ENCODE peak calls at places on chromosome 18, in nine cellular contexts. One of them, this sample, is unnamed.

GRCh38 chr18:54086046-54086802 is 138.2 kb downstream of the MBD2 start:
- DNase-seq in HT1080: peak; percentile 1
- DNase-seq in mucosa of descending colon: peak; percentile 6
- DNase-seq in transverse colon: no peak
- DNase-seq in HFFc6: no peak
- DNase-seq in OCI-LY7: no peak
- DNase-seq in NCI-H1105 treated with DMSO at 0.1 percent for 48 hours: no peak
- DNase-seq in kidney tubule cell: no peak
- DNase-seq in B cell: no peak
- DNase-seq in this sample: no peak

GRCh38 chr18:48983793-48984437 is 33.1 kb upstream of the SMAD7 start:
- DNase-seq in HT1080: no peak
- DNase-seq in mucosa of descending colon: peak; percentile 50
- DNase-seq in transverse colon: no peak
- DNase-seq in HFFc6: no peak
- DNase-seq in OCI-LY7: peak; percentile 61
- DNase-seq in NCI-H1105 treated with DMSO at 0.1 percent for 48 hours: peak; percentile 24
- DNase-seq in kidney tubule cell: peak; percentile 73
- DNase-seq in B cell: no peak
- DNase-seq in this sample: peak; percentile 43

GRCh38 chr18:8499810-8500663 is 109.2 kb upstream of the RAB12 start:
- DNase-seq in HT1080: no peak
- DNase-seq in mucosa of descending colon: no peak
- DNase-seq in transverse colon: no peak
- DNase-seq in HFFc6: no peak
- DNase-seq in OCI-LY7: no peak
- DNase-seq in NCI-H1105 treated with DMSO at 0.1 percent for 48 hours: no peak
- DNase-seq in kidney tubule cell: peak; percentile 5
- DNase-seq in B cell: no peak
- DNase-seq in this sample: no peak

GRCh38 chr18:56315363-56315762 is 323.0 kb downstream of the TXNL1 start:
- DNase-seq in HT1080: peak; percentile 17
- DNase-seq in mucosa of descending colon: no peak
- DNase-seq in transverse colon: no peak
- DNase-seq in HFFc6: peak; percentile 50
- DNase-seq in OCI-LY7: no peak
- DNase-seq in NCI-H1105 treated with DMSO at 0.1 percent for 48 hours: no peak
- DNase-seq in kidney tubule cell: peak; percentile 48
- DNase-seq in B cell: no peak
- DNase-seq in this sample: no peak

GRCh38 chr18:32934201-32934600 is 161.4 kb upstream of the KLHL14 start:
- DNase-seq in HT1080: no peak
- DNase-seq in mucosa of descending colon: no peak
- DNase-seq in transverse colon: no peak
- DNase-seq in HFFc6: no peak
- DNase-seq in OCI-LY7: no peak
- DNase-seq in NCI-H1105 treated with DMSO at 0.1 percent for 48 hours: no peak
- DNase-seq in kidney tubule cell: no peak
- DNase-seq in B cell: no peak
- DNase-seq in this sample: no peak

GRCh38 chr18:28175930-28176673 is 828 bp downstream of the CDH2 start:
- DNase-seq in HT1080: peak; percentile 44
- DNase-seq in mucosa of descending colon: no peak
- DNase-seq in transverse colon: no peak
- DNase-seq in HFFc6: peak; percentile 27
- DNase-seq in OCI-LY7: no peak
- DNase-seq in NCI-H1105 treated with DMSO at 0.1 percent for 48 hours: peak; percentile 65
- DNase-seq in kidney tubule cell: peak; percentile 43
- DNase-seq in B cell: peak; percentile 23
- DNase-seq in this sample: peak; percentile 20

GRCh38 chr18:69951182-69951581 is 3.5 kb upstream of the CD226 start:
- DNase-seq in HT1080: no peak
- DNase-seq in mucosa of descending colon: no peak
- DNase-seq in transverse colon: no peak
- DNase-seq in HFFc6: peak; percentile 54
- DNase-seq in OCI-LY7: no peak
- DNase-seq in NCI-H1105 treated with DMSO at 0.1 percent for 48 hours: no peak
- DNase-seq in kidney tubule cell: peak; percentile 58
- DNase-seq in B cell: no peak
- DNase-seq in this sample: no peak

GRCh38 chr18:52237551-52237950 is 102.4 kb upstream of the DCC start:
- DNase-seq in HT1080: peak; percentile 95
- DNase-seq in mucosa of descending colon: no peak
- DNase-seq in transverse colon: no peak
- DNase-seq in HFFc6: no peak
- DNase-seq in OCI-LY7: no peak
- DNase-seq in NCI-H1105 treated with DMSO at 0.1 percent for 48 hours: no peak
- DNase-seq in kidney tubule cell: peak; percentile 91
- DNase-seq in B cell: no peak
- DNase-seq in this sample: no peak

GRCh38 chr18:13222371-13223281 is 4.1 kb downstream of the LDLRAD4 start:
- DNase-seq in HT1080: no peak
- DNase-seq in mucosa of descending colon: peak; percentile 88
- DNase-seq in transverse colon: peak; percentile 80
- DNase-seq in HFFc6: no peak
- DNase-seq in OCI-LY7: no peak
- DNase-seq in NCI-H1105 treated with DMSO at 0.1 percent for 48 hours: peak; percentile 99
- DNase-seq in kidney tubule cell: no peak
- DNase-seq in B cell: no peak
- DNase-seq in this sample: peak; percentile 56

GRCh38 chr18:12703714-12704113 is 872 bp downstream of the PSMG2 start:
- DNase-seq in HT1080: peak; percentile 17
- DNase-seq in mucosa of descending colon: no peak
- DNase-seq in transverse colon: no peak
- DNase-seq in HFFc6: peak; percentile 35
- DNase-seq in OCI-LY7: peak; percentile 54
- DNase-seq in NCI-H1105 treated with DMSO at 0.1 percent for 48 hours: peak; percentile 35
- DNase-seq in kidney tubule cell: peak; percentile 38
- DNase-seq in B cell: no peak
- DNase-seq in this sample: no peak

GRCh38 chr18:8685141-8685913 is 20.0 kb upstream of the MTCL1 start:
- DNase-seq in HT1080: no peak
- DNase-seq in mucosa of descending colon: no peak
- DNase-seq in transverse colon: no peak
- DNase-seq in HFFc6: no peak
- DNase-seq in OCI-LY7: no peak
- DNase-seq in NCI-H1105 treated with DMSO at 0.1 percent for 48 hours: peak; percentile 45
- DNase-seq in kidney tubule cell: peak; percentile 27
- DNase-seq in B cell: no peak
- DNase-seq in this sample: peak; percentile 35

GRCh38 chr18:23572012-23572411 is 14.3 kb downstream of the NPC1 start:
- DNase-seq in HT1080: no peak
- DNase-seq in mucosa of descending colon: no peak
- DNase-seq in transverse colon: no peak
- DNase-seq in HFFc6: no peak
- DNase-seq in OCI-LY7: no peak
- DNase-seq in NCI-H1105 treated with DMSO at 0.1 percent for 48 hours: no peak
- DNase-seq in kidney tubule cell: no peak
- DNase-seq in B cell: no peak
- DNase-seq in this sample: no peak

GRCh38 chr18:53843113-53843512 is 381.4 kb downstream of the MBD2 start:
- DNase-seq in HT1080: peak; percentile 20
- DNase-seq in mucosa of descending colon: no peak
- DNase-seq in transverse colon: no peak
- DNase-seq in HFFc6: no peak
- DNase-seq in OCI-LY7: no peak
- DNase-seq in NCI-H1105 treated with DMSO at 0.1 percent for 48 hours: no peak
- DNase-seq in kidney tubule cell: no peak
- DNase-seq in B cell: no peak
- DNase-seq in this sample: no peak

GRCh38 chr18:11366410-11366809 is 217.0 kb upstream of the PIEZO2 start:
- DNase-seq in HT1080: peak; percentile 45
- DNase-seq in mucosa of descending colon: no peak
- DNase-seq in transverse colon: no peak
- DNase-seq in HFFc6: no peak
- DNase-seq in OCI-LY7: no peak
- DNase-seq in NCI-H1105 treated with DMSO at 0.1 percent for 48 hours: no peak
- DNase-seq in kidney tubule cell: no peak
- DNase-seq in B cell: no peak
- DNase-seq in this sample: no peak

GRCh38 chr18:34771958-34772357 is 61.9 kb downstream of the DTNA start:
- DNase-seq in HT1080: no peak
- DNase-seq in mucosa of descending colon: no peak
- DNase-seq in transverse colon: no peak
- DNase-seq in HFFc6: no peak
- DNase-seq in OCI-LY7: no peak
- DNase-seq in NCI-H1105 treated with DMSO at 0.1 percent for 48 hours: no peak
- DNase-seq in kidney tubule cell: no peak
- DNase-seq in B cell: no peak
- DNase-seq in this sample: no peak

GRCh38 chr18:60163622-60164021 is 209.0 kb downstream of the MC4R start:
- DNase-seq in HT1080: no peak
- DNase-seq in mucosa of descending colon: no peak
- DNase-seq in transverse colon: no peak
- DNase-seq in HFFc6: no peak
- DNase-seq in OCI-LY7: no peak
- DNase-seq in NCI-H1105 treated with DMSO at 0.1 percent for 48 hours: no peak
- DNase-seq in kidney tubule cell: peak; percentile 35
- DNase-seq in B cell: no peak
- DNase-seq in this sample: no peak

GRCh38 chr18:40904295-40904694 is 1050.7 kb upstream of the PIK3C3 start:
- DNase-seq in HT1080: no peak
- DNase-seq in mucosa of descending colon: no peak
- DNase-seq in transverse colon: no peak
- DNase-seq in HFFc6: no peak
- DNase-seq in OCI-LY7: no peak
- DNase-seq in NCI-H1105 treated with DMSO at 0.1 percent for 48 hours: no peak
- DNase-seq in kidney tubule cell: no peak
- DNase-seq in B cell: no peak
- DNase-seq in this sample: no peak

GRCh38 chr18:44229693-44230108 is 451.0 kb upstream of the SETBP1 start:
- DNase-seq in HT1080: peak; percentile 49
- DNase-seq in mucosa of descending colon: peak; percentile 32
- DNase-seq in transverse colon: peak; percentile 44
- DNase-seq in HFFc6: no peak
- DNase-seq in OCI-LY7: no peak
- DNase-seq in NCI-H1105 treated with DMSO at 0.1 percent for 48 hours: peak; percentile 33
- DNase-seq in kidney tubule cell: peak; percentile 60
- DNase-seq in B cell: no peak
- DNase-seq in this sample: no peak

GRCh38 chr18:76494541-76495403 is at the start of gene ZNF516:
- DNase-seq in HT1080: no peak
- DNase-seq in mucosa of descending colon: peak; percentile 57
- DNase-seq in transverse colon: no peak
- DNase-seq in HFFc6: no peak
- DNase-seq in OCI-LY7: peak; percentile 70
- DNase-seq in NCI-H1105 treated with DMSO at 0.1 percent for 48 hours: peak; percentile 24
- DNase-seq in kidney tubule cell: peak; percentile 45
- DNase-seq in B cell: peak; percentile 72
- DNase-seq in this sample: no peak

GRCh38 chr18:65091737-65092329 is 659.0 kb upstream of the CDH7 start:
- DNase-seq in HT1080: peak; percentile 4
- DNase-seq in mucosa of descending colon: peak; percentile 30
- DNase-seq in transverse colon: no peak
- DNase-seq in HFFc6: no peak
- DNase-seq in OCI-LY7: peak; percentile 28
- DNase-seq in NCI-H1105 treated with DMSO at 0.1 percent for 48 hours: peak; percentile 40
- DNase-seq in kidney tubule cell: peak; percentile 34
- DNase-seq in B cell: no peak
- DNase-seq in this sample: peak; percentile 7

GRCh38 chr18:28176933-28177827 is at the start of gene CDH2:
- DNase-seq in HT1080: peak; percentile 81
- DNase-seq in mucosa of descending colon: no peak
- DNase-seq in transverse colon: no peak
- DNase-seq in HFFc6: peak; percentile 82
- DNase-seq in OCI-LY7: no peak
- DNase-seq in NCI-H1105 treated with DMSO at 0.1 percent for 48 hours: peak; percentile 89
- DNase-seq in kidney tubule cell: peak; percentile 94
- DNase-seq in B cell: peak; percentile 48
- DNase-seq in this sample: peak; percentile 82

GRCh38 chr18:79540161-79540913 is 139.3 kb upstream of the CTDP1 start:
- DNase-seq in HT1080: no peak
- DNase-seq in mucosa of descending colon: no peak
- DNase-seq in transverse colon: no peak
- DNase-seq in HFFc6: no peak
- DNase-seq in OCI-LY7: no peak
- DNase-seq in NCI-H1105 treated with DMSO at 0.1 percent for 48 hours: no peak
- DNase-seq in kidney tubule cell: no peak
- DNase-seq in B cell: no peak
- DNase-seq in this sample: no peak

GRCh38 chr18:79887181-79888000 is 64.1 kb downstream of the SLC66A2 start:
- DNase-seq in HT1080: no peak
- DNase-seq in mucosa of descending colon: no peak
- DNase-seq in transverse colon: no peak
- DNase-seq in HFFc6: no peak
- DNase-seq in OCI-LY7: no peak
- DNase-seq in NCI-H1105 treated with DMSO at 0.1 percent for 48 hours: no peak
- DNase-seq in kidney tubule cell: no peak
- DNase-seq in B cell: no peak
- DNase-seq in this sample: no peak

GRCh38 chr18:64519191-64519590 is 370.3 kb upstream of the LINC00305 start:
- DNase-seq in HT1080: no peak
- DNase-seq in mucosa of descending colon: no peak
- DNase-seq in transverse colon: no peak
- DNase-seq in HFFc6: no peak
- DNase-seq in OCI-LY7: no peak
- DNase-seq in NCI-H1105 treated with DMSO at 0.1 percent for 48 hours: no peak
- DNase-seq in kidney tubule cell: no peak
- DNase-seq in B cell: no peak
- DNase-seq in this sample: no peak

GRCh38 chr18:62663731-62664336 is 51.5 kb upstream of the PHLPP1 start:
- DNase-seq in HT1080: peak; percentile 50
- DNase-seq in mucosa of descending colon: no peak
- DNase-seq in transverse colon: no peak
- DNase-seq in HFFc6: peak; percentile 70
- DNase-seq in OCI-LY7: no peak
- DNase-seq in NCI-H1105 treated with DMSO at 0.1 percent for 48 hours: no peak
- DNase-seq in kidney tubule cell: peak; percentile 25
- DNase-seq in B cell: no peak
- DNase-seq in this sample: no peak

GRCh38 chr18:31034541-31034940 is 8.0 kb downstream of the DSC3 start:
- DNase-seq in HT1080: no peak
- DNase-seq in mucosa of descending colon: no peak
- DNase-seq in transverse colon: no peak
- DNase-seq in HFFc6: no peak
- DNase-seq in OCI-LY7: no peak
- DNase-seq in NCI-H1105 treated with DMSO at 0.1 percent for 48 hours: no peak
- DNase-seq in kidney tubule cell: no peak
- DNase-seq in B cell: no peak
- DNase-seq in this sample: no peak

GRCh38 chr18:66168834-66169233 is 418.0 kb downstream of the CDH7 start:
- DNase-seq in HT1080: no peak
- DNase-seq in mucosa of descending colon: no peak
- DNase-seq in transverse colon: no peak
- DNase-seq in HFFc6: no peak
- DNase-seq in OCI-LY7: no peak
- DNase-seq in NCI-H1105 treated with DMSO at 0.1 percent for 48 hours: no peak
- DNase-seq in kidney tubule cell: no peak
- DNase-seq in B cell: no peak
- DNase-seq in this sample: no peak

GRCh38 chr18:45793295-45793965 is 32.0 kb upstream of the SIGLEC15 start:
- DNase-seq in HT1080: peak; percentile 97
- DNase-seq in mucosa of descending colon: no peak
- DNase-seq in transverse colon: no peak
- DNase-seq in HFFc6: peak; percentile 95
- DNase-seq in OCI-LY7: no peak
- DNase-seq in NCI-H1105 treated with DMSO at 0.1 percent for 48 hours: no peak
- DNase-seq in kidney tubule cell: peak; percentile 93
- DNase-seq in B cell: no peak
- DNase-seq in this sample: no peak

GRCh38 chr18:13611058-13611615 is 115.2 kb downstream of the FAM210A start:
- DNase-seq in HT1080: no peak
- DNase-seq in mucosa of descending colon: peak; percentile 21
- DNase-seq in transverse colon: peak; percentile 45
- DNase-seq in HFFc6: peak; percentile 55
- DNase-seq in OCI-LY7: peak; percentile 59
- DNase-seq in NCI-H1105 treated with DMSO at 0.1 percent for 48 hours: no peak
- DNase-seq in kidney tubule cell: peak; percentile 30
- DNase-seq in B cell: peak; percentile 70
- DNase-seq in this sample: no peak

GRCh38 chr18:53799134-53799533 is 425.3 kb downstream of the MBD2 start:
- DNase-seq in HT1080: peak; percentile 68
- DNase-seq in mucosa of descending colon: no peak
- DNase-seq in transverse colon: no peak
- DNase-seq in HFFc6: no peak
- DNase-seq in OCI-LY7: no peak
- DNase-seq in NCI-H1105 treated with DMSO at 0.1 percent for 48 hours: no peak
- DNase-seq in kidney tubule cell: peak; percentile 47
- DNase-seq in B cell: no peak
- DNase-seq in this sample: no peak

GRCh38 chr18:12038082-12038660 is 55.5 kb upstream of the ANKRD62 start:
- DNase-seq in HT1080: no peak
- DNase-seq in mucosa of descending colon: no peak
- DNase-seq in transverse colon: peak; percentile 26
- DNase-seq in HFFc6: no peak
- DNase-seq in OCI-LY7: no peak
- DNase-seq in NCI-H1105 treated with DMSO at 0.1 percent for 48 hours: no peak
- DNase-seq in kidney tubule cell: no peak
- DNase-seq in B cell: no peak
- DNase-seq in this sample: no peak